ENCODE peak calls at places on chromosome 4, in four cellular contexts. E is testis, I is small intestine, T is neuronal stem cell. K is an unnamed sample.

GRCh38 chr4:31998807-31999206 is 1278.6 kb downstream of the PCDH7 start:
- DNase-seq in T (no peak), E (no peak), I (no peak), K (no peak)

GRCh38 chr4:75598390-75598789 is 31.9 kb downstream of the CDKL2 start:
- DNase-seq in E (no peak), I (no peak), T (no peak), K (peak; percentile 58)

GRCh38 chr4:100823066-100823992 is 305.5 kb upstream of the EMCN start:
- DNase-seq in I (no peak), E (no peak), T (no peak), K (peak; percentile 9)

GRCh38 chr4:110088670-110089069 is 109.7 kb downstream of the ELOVL6 start:
- DNase-seq in E (no peak), T (no peak), I (no peak), K (no peak)

GRCh38 chr4:1628892-1629703 is 55.0 kb downstream of the FAM53A start:
- DNase-seq in E (peak; percentile 76), T (peak; percentile 65), I (peak; percentile 27), K (peak; percentile 73)

GRCh38 chr4:119632216-119632615 is 3.6 kb upstream of the PDE5A start:
- DNase-seq in I (no peak), E (no peak), T (no peak), K (no peak)

GRCh38 chr4:5878359-5878758 is 14.5 kb downstream of the CRMP1 start:
- DNase-seq in T (no peak), I (no peak), E (no peak), K (no peak)

GRCh38 chr4:181592221-181592745 is 650.9 kb upstream of the TENM3 start:
- DNase-seq in E (no peak), I (no peak), T (no peak), K (peak; percentile 9)

GRCh38 chr4:97589481-97590196 is 553.6 kb downstream of the STPG2 start:
- DNase-seq in E (no peak), I (no peak), T (no peak), K (no peak)

GRCh38 chr4:71133491-71133890 is 140.0 kb downstream of the DCK start:
- DNase-seq in T (no peak), E (no peak), I (no peak), K (no peak)

GRCh38 chr4:102554482-102554881 is 53.3 kb downstream of the NFKB1 start:
- DNase-seq in I (no peak), T (no peak), E (no peak), K (peak; percentile 66)

GRCh38 chr4:185837415-185838103 is 25.6 kb upstream of the SORBS2 start:
- DNase-seq in T (no peak), E (no peak), I (no peak), K (no peak)
- H3K4me1 ChIP-seq in T (peaks cover 45% of the 10 kb centered on the region), E (peaks cover 11% of the 10 kb centered on the region), I (no peaks in the 10 kb centered on the region), K (peaks cover 67% of the 10 kb centered on the region)

DNA sequence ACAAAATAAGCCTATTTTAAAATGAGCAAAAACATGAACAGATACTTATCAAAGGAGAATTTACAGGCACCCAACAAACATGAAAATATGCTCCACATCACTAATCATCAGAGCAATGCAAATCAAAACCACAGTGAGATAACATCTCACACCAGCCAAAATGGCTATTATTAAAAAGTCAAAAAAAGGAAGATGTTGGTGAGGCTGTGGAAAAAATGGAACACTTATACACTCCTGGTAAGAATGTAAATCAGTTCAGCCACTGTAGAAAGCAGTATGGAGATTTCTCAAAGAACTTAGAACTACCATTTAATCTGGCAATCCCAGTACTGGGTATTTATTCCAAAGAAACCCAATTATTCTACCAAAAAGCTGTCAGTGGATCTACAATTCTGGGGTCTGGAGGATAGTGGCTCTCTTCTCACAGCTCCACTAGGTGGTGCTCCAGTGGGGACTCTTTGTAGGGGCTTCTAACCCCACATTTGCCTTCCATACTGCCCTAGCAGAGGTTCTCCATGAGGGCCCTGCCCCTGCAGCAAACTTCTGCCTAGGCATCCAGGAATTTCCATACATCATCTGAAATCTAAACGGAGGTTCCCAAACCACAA is 9.1 kb upstream of the ZNF732 start:
- DNase-seq in I (no peak), E (no peak), T (no peak), K (no peak)
- H3K9me3 ChIP-seq in I (no peaks in the 10 kb centered on the region), E (no peaks in the 10 kb centered on the region), T (peaks cover 4% of the 10 kb centered on the region), K (no peaks in the 10 kb centered on the region)

DNA sequence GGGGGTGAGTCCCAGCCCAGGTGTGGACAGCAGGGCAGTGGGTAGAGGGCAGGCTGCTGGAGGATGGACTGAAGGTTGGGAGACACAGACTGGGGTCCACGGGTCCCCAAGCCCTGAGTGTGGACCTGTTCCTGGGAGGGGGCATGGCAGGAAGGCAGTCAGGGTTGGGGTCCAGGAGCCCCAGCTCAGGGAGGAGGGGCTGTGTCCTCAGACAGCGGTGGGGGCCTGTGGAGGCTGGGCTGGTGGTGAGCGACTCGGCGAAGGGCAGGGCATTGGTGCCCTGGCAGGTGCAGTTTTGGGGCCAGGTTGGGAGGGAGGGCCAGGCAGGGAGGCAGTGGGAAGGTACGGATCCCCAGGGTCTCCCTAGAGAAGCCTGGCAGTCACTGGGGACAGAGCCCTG is 34.0 kb downstream of the DOK7 start:
- DNase-seq in T (no peak), I (no peak), E (no peak), K (no peak)
- H3K27me3 ChIP-seq in T (no peaks in the 10 kb centered on the region), I (peaks cover 4% of the 10 kb centered on the region), E (no peaks in the 10 kb centered on the region), K (peaks cover 2% of the 10 kb centered on the region)

GRCh38 chr4:139916041-139916440 is 237.9 kb downstream of the MAML3 start:
- DNase-seq in E (no peak), T (no peak), I (no peak), K (no peak)

GRCh38 chr4:139910106-139910505 is 243.9 kb downstream of the MAML3 start:
- DNase-seq in I (no peak), T (no peak), E (no peak), K (no peak)

GRCh38 chr4:139913995-139914394 is 240.0 kb downstream of the MAML3 start:
- DNase-seq in E (no peak), I (no peak), T (no peak), K (peak; percentile 82)

GRCh38 chr4:139912423-139912822 is 241.6 kb downstream of the MAML3 start:
- DNase-seq in I (no peak), E (peak; percentile 29), T (no peak), K (no peak)

GRCh38 chr4:139913398-139913990 is 240.5 kb downstream of the MAML3 start:
- DNase-seq in E (peak; percentile 49), T (no peak), I (peak; percentile 36), K (peak; percentile 73)
- H3K4me1 ChIP-seq in E (peaks cover 41% of the 10 kb centered on the region), T (no peaks in the 10 kb centered on the region), I (peaks cover 3% of the 10 kb centered on the region), K (peaks cover 27% of the 10 kb centered on the region)

GRCh38 chr4:19780871-19781270 is 470.8 kb upstream of the SLIT2 start:
- DNase-seq in E (no peak), I (no peak), T (no peak), K (no peak)
- H3K9me3 ChIP-seq in E (no peaks in the 10 kb centered on the region), I (no peaks in the 10 kb centered on the region), T (peaks cover 30% of the 10 kb centered on the region), K (peaks cover 3% of the 10 kb centered on the region)

GRCh38 chr4:4734425-4734824 is 125.0 kb upstream of the MSX1 start:
- DNase-seq in T (no peak), I (no peak), E (no peak), K (no peak)
- H3K27me3 ChIP-seq in T (peaks cover 13% of the 10 kb centered on the region), I (no peaks in the 10 kb centered on the region), E (no peaks in the 10 kb centered on the region), K (no peaks in the 10 kb centered on the region)

GRCh38 chr4:186688150-186688943 is 35.3 kb downstream of the FAT1 start:
- DNase-seq in T (no peak), I (no peak), E (no peak), K (no peak)

GRCh38 chr4:186685744-186686143 is 37.9 kb downstream of the FAT1 start:
- DNase-seq in I (peak; percentile 48), T (no peak), E (no peak), K (peak; percentile 84)

GRCh38 chr4:186687263-186687662 is 36.4 kb downstream of the FAT1 start:
- DNase-seq in T (no peak), E (no peak), I (no peak), K (no peak)

GRCh38 chr4:186684220-186684619 is 39.4 kb downstream of the FAT1 start:
- DNase-seq in T (no peak), I (no peak), E (no peak), K (no peak)

DNA sequence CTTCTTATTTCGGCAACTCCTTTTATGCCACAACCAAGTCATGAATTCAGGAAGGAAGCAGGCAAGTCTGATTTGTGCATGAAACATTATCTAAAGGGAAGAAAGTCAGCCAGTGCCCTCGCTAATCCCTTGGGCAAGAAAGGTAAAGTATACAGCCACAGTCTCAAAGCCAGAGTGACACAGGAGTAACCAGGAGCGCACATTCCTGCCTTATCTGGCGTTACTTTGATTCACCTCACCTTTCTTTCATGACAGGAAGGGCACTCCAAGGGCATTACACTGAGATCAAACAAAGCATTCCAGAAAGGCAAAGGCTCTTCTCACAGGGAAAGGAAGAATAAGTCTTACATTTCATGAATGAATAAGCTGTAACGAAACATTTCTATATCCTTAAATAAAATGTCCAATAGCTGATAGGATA is 38.8 kb downstream of the FAT1 start:
- DNase-seq in I (peak; percentile 86), E (no peak), T (no peak), K (peak; percentile 61)
- H3K4me1 ChIP-seq in I (no peaks in the 10 kb centered on the region), E (peaks cover 9% of the 10 kb centered on the region), T (peaks cover 30% of the 10 kb centered on the region), K (peaks cover 25% of the 10 kb centered on the region)

GRCh38 chr4:256492-256891 is 48.8 kb downstream of the ZNF732 start:
- DNase-seq in E (no peak), T (no peak), I (no peak), K (no peak)
- H3K9me3 ChIP-seq in E (no peaks in the 10 kb centered on the region), T (peaks cover 99% of the 10 kb centered on the region), I (peaks cover 4% of the 10 kb centered on the region), K (peaks cover 20% of the 10 kb centered on the region)

K was measured in cardiac muscle cell.